ENCODE peak calls at places on chromosomes 13 and 19, in ten cellular contexts. One of them, this sample, is unnamed.

GRCh38 chr13:90414691-90415596 is 932.5 kb upstream of the MIR17HG start:
- DNase-seq in neural crest cell: no peak
- DNase-seq in GM03348: peak
- DNase-seq in stimulated activated CD8-positive, alpha-beta memory T cell treated with anti-CD3 and anti-CD28 coated beads, Interleukin-15, amount 100 ng/mL, for 1 hour: no peak
- DNase-seq in HFFc6: peak
- DNase-seq in hippocampal formation: no peak
- DNase-seq in B cell: no peak
- DNase-seq in fibroblast of pulmonary artery: peak
- DNase-seq in BE2C: no peak
- DNase-seq in AG10803: peak
- DNase-seq in this sample: peak

GRCh38 chr13:42354246-42355117 is 82.5 kb downstream of the AKAP11 start:
- DNase-seq in neural crest cell: no peak
- DNase-seq in GM03348: peak
- DNase-seq in stimulated activated CD8-positive, alpha-beta memory T cell treated with anti-CD3 and anti-CD28 coated beads, Interleukin-15, amount 100 ng/mL, for 1 hour: peak
- DNase-seq in HFFc6: peak
- DNase-seq in hippocampal formation: no peak
- DNase-seq in B cell: no peak
- DNase-seq in fibroblast of pulmonary artery: peak
- DNase-seq in BE2C: no peak
- DNase-seq in AG10803: peak
- DNase-seq in this sample: peak

GRCh38 chr19:14475251-14476073 is at the start of gene PTGER1:
- DNase-seq in neural crest cell: no peak
- DNase-seq in GM03348: peak
- DNase-seq in stimulated activated CD8-positive, alpha-beta memory T cell treated with anti-CD3 and anti-CD28 coated beads, Interleukin-15, amount 100 ng/mL, for 1 hour: no peak
- DNase-seq in HFFc6: no peak
- DNase-seq in hippocampal formation: no peak
- DNase-seq in B cell: peak
- DNase-seq in fibroblast of pulmonary artery: no peak
- DNase-seq in BE2C: peak
- DNase-seq in AG10803: no peak
- DNase-seq in this sample: peak

GRCh38 chr13:84658881-84659661 is 776.8 kb upstream of the SLITRK1 start:
- DNase-seq in neural crest cell: no peak
- DNase-seq in GM03348: no peak
- DNase-seq in stimulated activated CD8-positive, alpha-beta memory T cell treated with anti-CD3 and anti-CD28 coated beads, Interleukin-15, amount 100 ng/mL, for 1 hour: no peak
- DNase-seq in HFFc6: no peak
- DNase-seq in hippocampal formation: no peak
- DNase-seq in B cell: no peak
- DNase-seq in fibroblast of pulmonary artery: no peak
- DNase-seq in BE2C: no peak
- DNase-seq in AG10803: peak
- DNase-seq in this sample: no peak

GRCh38 chr13:76672422-76672821 is 213.8 kb downstream of the KCTD12 start:
- DNase-seq in neural crest cell: no peak
- DNase-seq in GM03348: no peak
- DNase-seq in stimulated activated CD8-positive, alpha-beta memory T cell treated with anti-CD3 and anti-CD28 coated beads, Interleukin-15, amount 100 ng/mL, for 1 hour: no peak
- DNase-seq in HFFc6: no peak
- DNase-seq in hippocampal formation: no peak
- DNase-seq in B cell: no peak
- DNase-seq in fibroblast of pulmonary artery: peak
- DNase-seq in BE2C: no peak
- DNase-seq in AG10803: peak
- DNase-seq in this sample: peak

GRCh38 chr19:17052439-17052838 is 22.8 kb downstream of the HAUS8 start:
- DNase-seq in neural crest cell: peak
- DNase-seq in GM03348: peak
- DNase-seq in stimulated activated CD8-positive, alpha-beta memory T cell treated with anti-CD3 and anti-CD28 coated beads, Interleukin-15, amount 100 ng/mL, for 1 hour: no peak
- DNase-seq in HFFc6: peak
- DNase-seq in hippocampal formation: peak
- DNase-seq in B cell: no peak
- DNase-seq in fibroblast of pulmonary artery: peak
- DNase-seq in BE2C: peak
- DNase-seq in AG10803: peak
- DNase-seq in this sample: peak

GRCh38 chr13:86870388-86870966 is 800.7 kb upstream of the SLITRK5 start:
- DNase-seq in neural crest cell: no peak
- DNase-seq in GM03348: peak
- DNase-seq in stimulated activated CD8-positive, alpha-beta memory T cell treated with anti-CD3 and anti-CD28 coated beads, Interleukin-15, amount 100 ng/mL, for 1 hour: no peak
- DNase-seq in HFFc6: no peak
- DNase-seq in hippocampal formation: peak
- DNase-seq in B cell: no peak
- DNase-seq in fibroblast of pulmonary artery: peak
- DNase-seq in BE2C: no peak
- DNase-seq in AG10803: peak
- DNase-seq in this sample: no peak

GRCh38 chr13:33578786-33579185 is 239.2 kb upstream of the RFC3 start:
- DNase-seq in neural crest cell: no peak
- DNase-seq in GM03348: no peak
- DNase-seq in stimulated activated CD8-positive, alpha-beta memory T cell treated with anti-CD3 and anti-CD28 coated beads, Interleukin-15, amount 100 ng/mL, for 1 hour: no peak
- DNase-seq in HFFc6: no peak
- DNase-seq in hippocampal formation: no peak
- DNase-seq in B cell: no peak
- DNase-seq in fibroblast of pulmonary artery: peak
- DNase-seq in BE2C: no peak
- DNase-seq in AG10803: no peak
- DNase-seq in this sample: no peak

GRCh38 chr19:50967924-50968708 is 1.3 kb downstream of the KLK6 start:
- DNase-seq in neural crest cell: no peak
- DNase-seq in GM03348: no peak
- DNase-seq in stimulated activated CD8-positive, alpha-beta memory T cell treated with anti-CD3 and anti-CD28 coated beads, Interleukin-15, amount 100 ng/mL, for 1 hour: no peak
- DNase-seq in HFFc6: no peak
- DNase-seq in hippocampal formation: no peak
- DNase-seq in B cell: no peak
- DNase-seq in fibroblast of pulmonary artery: no peak
- DNase-seq in BE2C: no peak
- DNase-seq in AG10803: no peak
- DNase-seq in this sample: no peak

GRCh38 chr19:49814010-49814409 is 918 bp upstream of the FUZ start:
- DNase-seq in neural crest cell: no peak
- DNase-seq in GM03348: no peak
- DNase-seq in stimulated activated CD8-positive, alpha-beta memory T cell treated with anti-CD3 and anti-CD28 coated beads, Interleukin-15, amount 100 ng/mL, for 1 hour: no peak
- DNase-seq in HFFc6: no peak
- DNase-seq in hippocampal formation: no peak
- DNase-seq in B cell: no peak
- DNase-seq in fibroblast of pulmonary artery: no peak
- DNase-seq in BE2C: no peak
- DNase-seq in AG10803: no peak
- DNase-seq in this sample: no peak

GRCh38 chr19:10118960-10119359 is 739 bp downstream of the EIF3G start:
- DNase-seq in neural crest cell: no peak
- DNase-seq in GM03348: no peak
- DNase-seq in stimulated activated CD8-positive, alpha-beta memory T cell treated with anti-CD3 and anti-CD28 coated beads, Interleukin-15, amount 100 ng/mL, for 1 hour: no peak
- DNase-seq in HFFc6: no peak
- DNase-seq in hippocampal formation: no peak
- DNase-seq in B cell: no peak
- DNase-seq in fibroblast of pulmonary artery: no peak
- DNase-seq in BE2C: no peak
- DNase-seq in AG10803: peak
- DNase-seq in this sample: no peak

GRCh38 chr19:44141191-44142013 is at the start of gene ZNF234:
- DNase-seq in neural crest cell: peak
- DNase-seq in GM03348: peak
- DNase-seq in stimulated activated CD8-positive, alpha-beta memory T cell treated with anti-CD3 and anti-CD28 coated beads, Interleukin-15, amount 100 ng/mL, for 1 hour: peak
- DNase-seq in HFFc6: peak
- DNase-seq in hippocampal formation: peak
- DNase-seq in B cell: peak
- DNase-seq in fibroblast of pulmonary artery: peak
- DNase-seq in BE2C: peak
- DNase-seq in AG10803: peak
- DNase-seq in this sample: peak

GRCh38 chr13:107650081-107650701 is 565.1 kb downstream of the LIG4 start:
- DNase-seq in neural crest cell: peak
- DNase-seq in GM03348: no peak
- DNase-seq in stimulated activated CD8-positive, alpha-beta memory T cell treated with anti-CD3 and anti-CD28 coated beads, Interleukin-15, amount 100 ng/mL, for 1 hour: no peak
- DNase-seq in HFFc6: no peak
- DNase-seq in hippocampal formation: peak
- DNase-seq in B cell: no peak
- DNase-seq in fibroblast of pulmonary artery: peak
- DNase-seq in BE2C: peak
- DNase-seq in AG10803: peak
- DNase-seq in this sample: peak

GRCh38 chr13:50161052-50161451 is 145.8 kb downstream of the KCNRG start:
- DNase-seq in neural crest cell: no peak
- DNase-seq in GM03348: no peak
- DNase-seq in stimulated activated CD8-positive, alpha-beta memory T cell treated with anti-CD3 and anti-CD28 coated beads, Interleukin-15, amount 100 ng/mL, for 1 hour: no peak
- DNase-seq in HFFc6: no peak
- DNase-seq in hippocampal formation: no peak
- DNase-seq in B cell: no peak
- DNase-seq in fibroblast of pulmonary artery: peak
- DNase-seq in BE2C: no peak
- DNase-seq in AG10803: peak
- DNase-seq in this sample: peak

GRCh38 chr19:35040826-35041547 is 534 bp upstream of the HPN start:
- DNase-seq in neural crest cell: peak
- DNase-seq in GM03348: no peak
- DNase-seq in stimulated activated CD8-positive, alpha-beta memory T cell treated with anti-CD3 and anti-CD28 coated beads, Interleukin-15, amount 100 ng/mL, for 1 hour: no peak
- DNase-seq in HFFc6: no peak
- DNase-seq in hippocampal formation: peak
- DNase-seq in B cell: peak
- DNase-seq in fibroblast of pulmonary artery: peak
- DNase-seq in BE2C: no peak
- DNase-seq in AG10803: no peak
- DNase-seq in this sample: no peak

This sample was measured in AG08395.